ENCODE peak calls at places on chromosomes 2 and 18, in four cellular contexts. One of them, this sample, is unnamed.

GRCh38 chr2:165634855-165635254 is 159.2 kb downstream of the GALNT3 start:
- DNase-seq in GM12878: no peak
- DNase-seq in K562: no peak
- DNase-seq in HepG2: no peak
- DNase-seq in this sample: peak; percentile 61

GRCh38 chr2:205848601-205849000 is 166.3 kb downstream of the NRP2 start:
- DNase-seq in GM12878: no peak
- DNase-seq in K562: no peak
- DNase-seq in HepG2: no peak
- DNase-seq in this sample: no peak

GRCh38 chr18:48453330-48454063 is 44.3 kb upstream of the ZBTB7C start:
- DNase-seq in GM12878: no peak
- DNase-seq in K562: no peak
- DNase-seq in HepG2: no peak
- DNase-seq in this sample: no peak

GRCh38 chr2:86037141-86037794 is 68.4 kb downstream of the POLR1A start:
- DNase-seq in GM12878: no peak
- DNase-seq in K562: no peak
- DNase-seq in HepG2: no peak
- DNase-seq in this sample: no peak

GRCh38 chr2:66362651-66363050 is 72.3 kb upstream of the MEIS1 start:
- DNase-seq in GM12878: no peak
- DNase-seq in K562: no peak
- DNase-seq in HepG2: no peak
- DNase-seq in this sample: no peak

GRCh38 chr2:121650554-121650930 is 1.3 kb upstream of the CLASP1 start:
- DNase-seq in GM12878: no peak
- DNase-seq in K562: peak; percentile 17
- DNase-seq in HepG2: no peak
- DNase-seq in this sample: peak; percentile 20

GRCh38 chr2:176129013-176129796 is at the start of gene HOXD8:
- DNase-seq in GM12878: no peak
- DNase-seq in K562: peak; percentile 41
- DNase-seq in HepG2: no peak
- DNase-seq in this sample: peak; percentile 65

GRCh38 chr2:120319135-120319534 is 26.8 kb upstream of the INHBB start:
- DNase-seq in GM12878: no peak
- DNase-seq in K562: no peak
- DNase-seq in HepG2: no peak
- DNase-seq in this sample: no peak

GRCh38 chr2:190507135-190507534 is 27.4 kb downstream of the NEMP2 start:
- DNase-seq in GM12878: no peak
- DNase-seq in K562: no peak
- DNase-seq in HepG2: no peak
- DNase-seq in this sample: no peak

GRCh38 chr18:13246121-13246520 is 27.6 kb downstream of the LDLRAD4 start:
- DNase-seq in GM12878: no peak
- DNase-seq in K562: no peak
- DNase-seq in HepG2: no peak
- DNase-seq in this sample: no peak

GRCh38 chr18:49048361-49048760 is 97.6 kb upstream of the SMAD7 start:
- DNase-seq in GM12878: no peak
- DNase-seq in K562: no peak
- DNase-seq in HepG2: no peak
- DNase-seq in this sample: no peak

GRCh38 chr18:9952633-9953416 is 39.0 kb downstream of the VAPA start:
- DNase-seq in GM12878: no peak
- DNase-seq in K562: peak; percentile 45
- DNase-seq in HepG2: no peak
- DNase-seq in this sample: no peak

GRCh38 chr2:156826342-156826933 is 390.3 kb downstream of the GPD2 start:
- DNase-seq in GM12878: no peak
- DNase-seq in K562: no peak
- DNase-seq in HepG2: no peak
- DNase-seq in this sample: no peak

GRCh38 chr2:168189835-168190426 is 57.5 kb downstream of the STK39 start:
- DNase-seq in GM12878: no peak
- DNase-seq in K562: no peak
- DNase-seq in HepG2: no peak
- DNase-seq in this sample: no peak

GRCh38 chr18:51012441-51012840 is 17.6 kb upstream of the SMAD4 start:
- DNase-seq in GM12878: no peak
- DNase-seq in K562: no peak
- DNase-seq in HepG2: no peak
- DNase-seq in this sample: no peak

GRCh38 chr18:59861009-59861408 is 38.8 kb upstream of the PMAIP1 start:
- DNase-seq in GM12878: no peak
- DNase-seq in K562: no peak
- DNase-seq in HepG2: no peak
- DNase-seq in this sample: no peak

GRCh38 chr2:191218292-191218898 is 26.8 kb upstream of the MYO1B start:
- DNase-seq in GM12878: no peak
- DNase-seq in K562: peak; percentile 16
- DNase-seq in HepG2: peak; percentile 80
- DNase-seq in this sample: peak; percentile 73

GRCh38 chr2:33494155-33494779 is 17.8 kb downstream of the RASGRP3 start:
- DNase-seq in GM12878: no peak
- DNase-seq in K562: no peak
- DNase-seq in HepG2: no peak
- DNase-seq in this sample: no peak

GRCh38 chr2:239290618-239291504 is 110.0 kb downstream of the HDAC4 start:
- DNase-seq in GM12878: no peak
- DNase-seq in K562: no peak
- DNase-seq in HepG2: no peak
- DNase-seq in this sample: peak; percentile 13

GRCh38 chr2:149488719-149489440 is 98.7 kb downstream of the MMADHC start:
- DNase-seq in GM12878: no peak
- DNase-seq in K562: no peak
- DNase-seq in HepG2: no peak
- DNase-seq in this sample: no peak

GRCh38 chr2:170996316-170996715 is 67.3 kb downstream of the GORASP2 start:
- DNase-seq in GM12878: no peak
- DNase-seq in K562: no peak
- DNase-seq in HepG2: no peak
- DNase-seq in this sample: no peak

GRCh38 chr2:212546669-212547068 is 8.1 kb upstream of the ERBB4 start:
- DNase-seq in GM12878: no peak
- DNase-seq in K562: no peak
- DNase-seq in HepG2: no peak
- DNase-seq in this sample: no peak

GRCh38 chr2:39839261-39839848 is 60.3 kb upstream of the THUMPD2 start:
- DNase-seq in GM12878: no peak
- DNase-seq in K562: no peak
- DNase-seq in HepG2: no peak
- DNase-seq in this sample: no peak

GRCh38 chr2:171763602-171764001 is 76.3 kb downstream of the DYNC1I2 start:
- DNase-seq in GM12878: no peak
- DNase-seq in K562: no peak
- DNase-seq in HepG2: peak; percentile 54
- DNase-seq in this sample: no peak

GRCh38 chr18:75112486-75113096 is 96.3 kb downstream of the PTGR3 start:
- DNase-seq in GM12878: no peak
- DNase-seq in K562: no peak
- DNase-seq in HepG2: no peak
- DNase-seq in this sample: no peak

GRCh38 chr2:201953386-201953785 is 80.3 kb upstream of the FZD7 start:
- DNase-seq in GM12878: no peak
- DNase-seq in K562: no peak
- DNase-seq in HepG2: no peak
- DNase-seq in this sample: no peak

GRCh38 chr2:5982217-5982910 is 290.2 kb downstream of the SOX11 start:
- DNase-seq in GM12878: no peak
- DNase-seq in K562: no peak
- DNase-seq in HepG2: no peak
- DNase-seq in this sample: no peak

GRCh38 chr2:1743396-1744150 is 742 bp downstream of the PXDN start:
- DNase-seq in GM12878: no peak
- DNase-seq in K562: no peak
- DNase-seq in HepG2: no peak
- DNase-seq in this sample: peak; percentile 70

DNA sequence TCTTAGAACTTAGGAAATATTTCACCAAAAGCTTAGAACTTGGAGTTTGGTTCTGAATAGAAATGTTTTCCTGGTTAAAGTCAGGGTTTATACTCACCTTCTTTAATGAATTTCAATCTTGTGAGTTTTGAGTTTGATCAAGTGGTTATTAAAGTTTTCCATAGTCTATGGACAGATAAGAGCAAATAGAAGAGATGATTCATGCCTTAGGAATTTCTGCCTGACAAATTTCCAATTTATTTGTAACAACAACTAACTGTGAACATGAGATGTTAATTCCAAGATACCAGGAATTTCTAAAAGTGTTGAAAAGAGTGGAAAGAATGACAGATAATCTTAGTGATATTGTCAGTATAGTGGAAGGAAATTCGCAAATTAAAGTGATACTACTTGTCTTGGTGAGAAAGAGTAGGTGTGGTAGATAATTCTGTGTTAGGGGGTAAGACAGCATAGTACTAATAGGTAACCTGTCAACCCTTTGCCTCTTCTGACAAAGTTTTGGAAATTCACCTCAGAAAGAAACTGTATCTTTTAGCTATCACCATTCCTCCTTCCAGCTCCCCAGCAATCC is 82.4 kb downstream of the AGPS start:
- DNase-seq in GM12878: no peak
- DNase-seq in K562: no peak
- DNase-seq in HepG2: no peak
- DNase-seq in this sample: no peak
- TF ChIP-seq USF2 in GM12878: no peak
- TF ChIP-seq USF2 in K562: no peak
- TF ChIP-seq USF2 in HepG2: no peak
- TF ChIP-seq USF2 in this sample: no peak

DNA sequence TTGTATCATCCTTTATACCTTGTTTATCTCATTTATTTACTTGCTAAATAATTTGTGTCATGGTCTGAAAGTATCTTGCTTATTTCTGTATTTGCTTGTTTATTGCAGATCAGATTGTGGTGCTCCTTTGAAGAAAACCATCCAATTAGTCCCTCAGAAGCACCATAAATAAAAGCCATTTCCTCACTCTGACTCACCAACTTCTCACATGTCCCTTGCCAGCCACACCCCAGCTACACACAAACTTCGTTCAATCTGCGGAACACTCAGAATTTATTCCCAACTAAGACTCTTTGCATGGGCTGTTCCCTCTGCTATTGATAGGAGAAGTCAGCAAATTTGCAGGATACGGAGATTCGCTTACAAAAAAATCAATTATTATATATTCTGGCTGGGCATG is 90.7 kb downstream of the FAM124B start:
- DNase-seq in GM12878: no peak
- DNase-seq in K562: no peak
- DNase-seq in HepG2: no peak
- DNase-seq in this sample: no peak
- TF ChIP-seq NR2C2 in GM12878: no peak
- TF ChIP-seq NR2C2 in K562: no peak
- TF ChIP-seq NR2C2 in HepG2: no peak
- TF ChIP-seq NR2C2 in this sample: no peak

DNA sequence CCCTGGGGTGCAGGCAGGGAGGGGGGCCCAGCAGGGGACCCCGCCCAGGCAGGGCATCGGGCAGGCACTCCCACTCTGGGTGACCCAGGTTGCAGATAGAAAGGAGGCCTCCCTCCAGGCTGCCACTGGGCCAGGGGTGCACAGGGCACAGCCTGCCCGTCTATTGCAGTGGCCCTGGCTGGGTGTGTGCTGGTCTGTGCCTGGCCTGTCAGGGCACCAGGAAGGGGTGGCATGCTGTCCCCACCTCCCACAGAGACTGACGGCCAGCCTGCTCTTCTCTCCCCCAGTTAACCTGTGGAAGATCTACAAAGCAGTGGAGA is 12.9 kb downstream of the ARID5A start:
- DNase-seq in GM12878: no peak
- DNase-seq in K562: no peak
- DNase-seq in HepG2: no peak
- DNase-seq in this sample: no peak
- TF ChIP-seq USF2 in GM12878: no peak
- TF ChIP-seq USF2 in K562: no peak
- TF ChIP-seq USF2 in HepG2: no peak
- TF ChIP-seq USF2 in this sample: no peak

GRCh38 chr2:20313659-20314058 is 37.0 kb downstream of the PUM2 start:
- DNase-seq in GM12878: no peak
- DNase-seq in K562: no peak
- DNase-seq in HepG2: no peak
- DNase-seq in this sample: no peak
- TF ChIP-seq NR2C2 in GM12878: no peak
- TF ChIP-seq NR2C2 in K562: no peak
- TF ChIP-seq NR2C2 in HepG2: no peak
- TF ChIP-seq NR2C2 in this sample: no peak

GRCh38 chr2:19848952-19849351 is 52.8 kb downstream of the TTC32 start:
- DNase-seq in GM12878: no peak
- DNase-seq in K562: no peak
- DNase-seq in HepG2: no peak
- DNase-seq in this sample: no peak

GRCh38 chr2:19848029-19848750 is 53.6 kb downstream of the TTC32 start:
- DNase-seq in GM12878: no peak
- DNase-seq in K562: no peak
- DNase-seq in HepG2: no peak
- DNase-seq in this sample: no peak

GRCh38 chr2:19851116-19851515 is 50.7 kb downstream of the TTC32 start:
- DNase-seq in GM12878: no peak
- DNase-seq in K562: no peak
- DNase-seq in HepG2: no peak
- DNase-seq in this sample: peak; percentile 37

GRCh38 chr2:19850526-19851050 is 51.2 kb downstream of the TTC32 start:
- DNase-seq in GM12878: no peak
- DNase-seq in K562: no peak
- DNase-seq in HepG2: no peak
- DNase-seq in this sample: no peak

GRCh38 chr2:19850056-19850455 is 51.7 kb downstream of the TTC32 start:
- DNase-seq in GM12878: no peak
- DNase-seq in K562: no peak
- DNase-seq in HepG2: no peak
- DNase-seq in this sample: no peak
- TF ChIP-seq USF2 in GM12878: no peak
- TF ChIP-seq USF2 in K562: no peak
- TF ChIP-seq USF2 in HepG2: no peak
- TF ChIP-seq USF2 in this sample: no peak

GRCh38 chr2:127050803-127051115 is 56.2 kb downstream of the BIN1 start:
- DNase-seq in GM12878: no peak
- DNase-seq in K562: no peak
- DNase-seq in HepG2: no peak
- DNase-seq in this sample: peak; percentile 5

GRCh38 chr2:127048618-127048935 is 58.4 kb downstream of the BIN1 start:
- DNase-seq in GM12878: no peak
- DNase-seq in K562: no peak
- DNase-seq in HepG2: no peak
- DNase-seq in this sample: no peak

GRCh38 chr2:127047716-127048617 is 59.0 kb downstream of the BIN1 start:
- DNase-seq in GM12878: no peak
- DNase-seq in K562: no peak
- DNase-seq in HepG2: no peak
- DNase-seq in this sample: no peak

GRCh38 chr2:127049927-127050802 is 56.8 kb downstream of the BIN1 start:
- DNase-seq in GM12878: no peak
- DNase-seq in K562: peak; percentile 88
- DNase-seq in HepG2: peak; percentile 24
- DNase-seq in this sample: peak; percentile 84

GRCh38 chr2:127048969-127049897 is 57.7 kb downstream of the BIN1 start:
- DNase-seq in GM12878: no peak
- DNase-seq in K562: no peak
- DNase-seq in HepG2: no peak
- DNase-seq in this sample: no peak
- TF ChIP-seq NR2C2 in GM12878: no peak
- TF ChIP-seq NR2C2 in K562: no peak
- TF ChIP-seq NR2C2 in HepG2: no peak
- TF ChIP-seq NR2C2 in this sample: no peak